ENCODE peak calls at places on chromosomes 3 and 15, in ten cellular contexts. C is nucleus accumbens; Q is HT1080; K is sciatic nerve; R is DND-41; D is ureter; E is fibroblast of pulmonary artery; L is T follicular helper cell; O is SHP77; V is stimulated activated CD8-positive, alpha-beta memory T cell treated with anti-CD3 and anti-CD28 coated beads, Interleukin-2, amount 100 ng/mL, for 48 hours. X is an unnamed sample.
A peak's percentile ranks its signal among the peaks of the same experiment; 100 is the strongest.

GRCh38 chr15:32864051-32864450 is 146.2 kb downstream of the GREM1 start:
- DNase-seq in V (no peak), O (no peak), K (no peak), R (no peak), C (no peak), Q (no peak), E (no peak), D (no peak), L (no peak), X (no peak)

GRCh38 chr15:100623301-100623700 is 20.9 kb downstream of the ASB7 start:
- DNase-seq in R (no peak), V (no peak), D (no peak), K (no peak), Q (peak; percentile 21), L (no peak), O (no peak), E (peak; percentile 79), C (no peak), X (no peak)

GRCh38 chr3:151227438-151228290 is 24.6 kb upstream of the GPR171 start:
- DNase-seq in E (peak; percentile 89), O (peak; percentile 28), L (peak; percentile 52), C (no peak), V (peak; percentile 74), R (peak; percentile 77), Q (peak; percentile 86), D (peak; percentile 80), K (peak; percentile 89), X (peak; percentile 91)

GRCh38 chr3:23479026-23479425 is 275.9 kb downstream of the UBE2E2 start:
- DNase-seq in E (no peak), V (no peak), O (peak; percentile 14), Q (peak; percentile 32), R (no peak), D (no peak), C (no peak), K (no peak), L (no peak), X (no peak)

GRCh38 chr3:148090156-148090555 is 607.5 kb upstream of the AGTR1 start:
- DNase-seq in C (no peak), R (no peak), V (no peak), Q (no peak), K (no peak), L (no peak), O (no peak), E (no peak), D (no peak), X (no peak)

GRCh38 chr3:186109897-186110803 is 1.3 kb upstream of the ETV5 start:
- DNase-seq in L (no peak), K (no peak), V (no peak), C (no peak), E (peak; percentile 58), O (peak; percentile 33), R (no peak), D (peak; percentile 50), Q (no peak), X (peak; percentile 57)

GRCh38 chr3:107068980-107069379 is 308.3 kb upstream of the CCDC54 start:
- DNase-seq in E (peak; percentile 93), C (no peak), K (no peak), R (no peak), Q (peak; percentile 90), V (no peak), O (no peak), D (no peak), L (no peak), X (peak; percentile 43)

GRCh38 chr15:90042766-90043525 is 41.8 kb downstream of the ZNF710 start:
- DNase-seq in R (no peak), V (no peak), L (no peak), Q (no peak), O (no peak), D (no peak), C (no peak), K (no peak), E (no peak), X (no peak)

GRCh38 chr3:55333041-55333440 is 154.1 kb downstream of the WNT5A start:
- DNase-seq in K (no peak), O (no peak), Q (no peak), V (no peak), C (no peak), E (no peak), R (no peak), D (no peak), L (no peak), X (no peak)

GRCh38 chr15:23438816-23439466 is 8.1 kb downstream of the GOLGA6L2 start:
- DNase-seq in Q (no peak), K (no peak), E (no peak), R (no peak), D (no peak), C (no peak), O (no peak), V (no peak), L (no peak), X (no peak)

GRCh38 chr3:196408565-196409300 is 23.5 kb downstream of the UBXN7 start:
- DNase-seq in L (no peak), D (no peak), R (no peak), V (no peak), O (no peak), K (no peak), C (no peak), E (no peak), Q (no peak), X (no peak)

GRCh38 chr3:48042071-48042760 is 26.0 kb upstream of the MAP4 start:
- DNase-seq in R (no peak), D (no peak), K (no peak), C (no peak), V (no peak), E (no peak), Q (peak; percentile 36), O (no peak), L (no peak), X (peak; percentile 33)

GRCh38 chr15:55372701-55373440 is 35.3 kb downstream of the CCPG1 start:
- DNase-seq in L (no peak), C (no peak), K (no peak), D (no peak), E (no peak), R (no peak), Q (no peak), V (no peak), O (no peak), X (no peak)

GRCh38 chr3:154050766-154051165 is 70.4 kb upstream of the ARHGEF26 start:
- DNase-seq in K (no peak), E (no peak), Q (peak; percentile 4), R (no peak), V (no peak), C (no peak), D (no peak), L (no peak), O (no peak), X (peak; percentile 33)

GRCh38 chr3:177569823-177570657 is 372.8 kb upstream of the TBL1XR1 start:
- DNase-seq in R (no peak), L (no peak), Q (no peak), C (no peak), O (no peak), E (no peak), K (no peak), D (no peak), V (no peak), X (no peak)

GRCh38 chr3:119809249-119810017 is 27.5 kb downstream of the NR1I2 start:
- DNase-seq in O (no peak), L (no peak), R (no peak), Q (no peak), E (no peak), C (no peak), D (no peak), V (no peak), K (no peak), X (no peak)

GRCh38 chr15:95208071-95208470 is 976.7 kb downstream of the MCTP2 start:
- DNase-seq in E (no peak), K (no peak), D (no peak), Q (no peak), R (no peak), C (no peak), L (no peak), O (no peak), V (no peak), X (no peak)

GRCh38 chr15:38587214-38587613 is 22.6 kb upstream of the RASGRP1 start:
- DNase-seq in C (no peak), D (no peak), K (no peak), R (no peak), E (no peak), O (no peak), L (no peak), Q (no peak), V (no peak), X (no peak)

GRCh38 chr3:14766428-14767244 is 52.1 kb upstream of the FGD5 start:
- DNase-seq in K (no peak), E (no peak), V (no peak), Q (no peak), R (no peak), O (no peak), D (no peak), C (no peak), L (no peak), X (no peak)

GRCh38 chr3:46881819-46882376 is 4.4 kb downstream of the PTH1R start:
- DNase-seq in K (no peak), V (no peak), D (no peak), E (no peak), R (no peak), C (no peak), L (no peak), Q (no peak), O (no peak), X (peak; percentile 31)

GRCh38 chr3:113084777-113085176 is 94.0 kb downstream of the GTPBP8 start:
- DNase-seq in V (no peak), R (no peak), K (peak; percentile 88), O (no peak), D (peak; percentile 77), Q (peak; percentile 93), C (no peak), L (no peak), E (peak; percentile 70), X (peak; percentile 49)

GRCh38 chr15:80512729-80513670 is 108.8 kb downstream of the ARNT2 start:
- DNase-seq in L (no peak), V (no peak), O (peak; percentile 32), E (peak; percentile 27), R (no peak), D (no peak), Q (peak; percentile 48), K (no peak), C (no peak), X (peak; percentile 59)

GRCh38 chr15:48573780-48574179 is 71.7 kb downstream of the FBN1 start:
- DNase-seq in V (no peak), K (no peak), O (no peak), L (no peak), C (no peak), R (no peak), D (no peak), Q (no peak), E (no peak), X (no peak)

GRCh38 chr15:72339777-72340177 is 19.8 kb upstream of the CELF6 start:
- DNase-seq in C (no peak), K (no peak), V (no peak), O (peak; percentile 70), D (no peak), L (no peak), R (no peak), Q (peak; percentile 91), E (peak; percentile 95), X (peak; percentile 49)

GRCh38 chr15:72994778-72995177 is 57.5 kb upstream of the NEO1 start:
- DNase-seq in Q (no peak), O (no peak), E (no peak), C (no peak), L (no peak), K (no peak), V (no peak), R (no peak), D (no peak), X (peak; percentile 22)